ENCODE peak calls at places on chromosomes 4 and X, in five cellular contexts. H, O, G, I and M are unnamed samples.

GRCh38 chr4:52646096-52646495 is 13.0 kb downstream of the USP46 start:
- DNase-seq in H (no peak), O (no peak), G (no peak), I (no peak), M (no peak)

GRCh38 chrX:103658681-103659433 is 27.6 kb downstream of the MORF4L2 start:
- DNase-seq in H (no peak), O (no peak), G (no peak), I (no peak), M (no peak)

GRCh38 chr4:54783402-54784110 is 125.8 kb downstream of the KIT start:
- DNase-seq in H (no peak), O (no peak), G (no peak), I (no peak), M (no peak)

GRCh38 chr4:80073362-80074008 is 456 bp upstream of the ANTXR2 start:
- DNase-seq in H (no peak), O (no peak), G (no peak), I (no peak), M (no peak)

GRCh38 chr4:16196482-16197393 is 29.5 kb downstream of the TAPT1 start:
- DNase-seq in H (peak), O (peak), G (no peak), I (no peak), M (no peak)

GRCh38 chr4:17166954-17167353 is 268.5 kb upstream of the LDB2 start:
- DNase-seq in H (no peak), O (no peak), G (no peak), I (no peak), M (no peak)

GRCh38 chr4:15851969-15852368 is 73.8 kb downstream of the CD38 start:
- DNase-seq in H (no peak), O (no peak), G (no peak), I (no peak), M (no peak)

GRCh38 chrX:7390446-7390845 is 242.5 kb upstream of the PUDP start:
- DNase-seq in H (no peak), O (no peak), G (no peak), I (no peak), M (no peak)

GRCh38 chr4:183600189-183600685 is 58.7 kb downstream of the RWDD4 start:
- DNase-seq in H (no peak), O (no peak), G (no peak), I (no peak), M (peak)

GRCh38 chr4:154566639-154567204 is 3.9 kb downstream of the FGB start:
- DNase-seq in H (peak), O (no peak), G (no peak), I (no peak), M (no peak)

GRCh38 chrX:134548257-134548732 is 88.3 kb downstream of the HPRT1 start:
- DNase-seq in H (no peak), O (no peak), G (no peak), I (no peak), M (peak)

GRCh38 chrX:133335027-133335426 is 80.3 kb downstream of the GPC4 start:
- DNase-seq in H (peak), O (no peak), G (no peak), I (peak), M (no peak)

GRCh38 chr4:148203056-148203898 is 238.9 kb downstream of the NR3C2 start:
- DNase-seq in H (no peak), O (no peak), G (no peak), I (no peak), M (no peak)

GRCh38 chrX:40266490-40267333 is 169.0 kb upstream of the BCOR start:
- DNase-seq in H (peak), O (peak), G (no peak), I (peak), M (peak)

GRCh38 chrX:47650164-47651042 is at the start of gene ELK1:
- DNase-seq in H (peak), O (peak), G (peak), I (peak), M (peak)
- TF ChIP-seq POLR2A in H (peak), O (peak), G (peak), I (peak), M (peak)

DNA sequence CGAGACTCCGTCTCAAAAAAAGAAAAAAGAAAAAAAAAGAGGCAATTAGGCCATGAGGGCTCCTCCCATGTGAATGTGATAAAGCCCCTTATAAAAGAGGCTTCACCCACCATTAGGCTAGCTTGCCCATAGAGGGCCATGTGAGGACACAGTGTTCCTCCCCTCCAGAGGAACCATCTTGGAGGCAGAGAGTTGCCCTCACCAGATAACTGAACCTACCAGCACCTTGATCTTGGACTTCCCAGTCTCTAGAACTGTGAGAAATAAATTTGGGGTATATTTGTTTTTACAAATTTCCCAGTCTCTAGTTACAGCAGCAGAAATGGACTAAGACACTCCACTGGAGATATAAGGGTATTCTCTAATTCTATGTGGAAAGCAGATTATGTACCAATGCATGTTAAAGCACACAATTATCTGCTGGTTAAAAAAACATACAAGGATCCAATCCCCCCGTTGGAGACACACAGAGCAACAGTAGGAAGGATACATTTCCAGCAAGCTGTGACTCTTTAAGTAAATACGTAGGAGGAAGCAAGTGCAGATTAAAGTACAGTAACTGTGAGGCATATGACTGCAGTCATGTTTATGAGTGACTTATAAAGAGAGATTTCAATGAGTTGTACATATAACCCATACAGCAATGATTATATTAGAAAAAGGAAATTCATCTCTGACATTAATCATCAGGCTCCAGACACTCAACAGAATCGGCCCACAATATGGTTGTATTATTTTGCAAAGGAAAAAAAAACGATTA is 21.4 kb downstream of the SH3RF1 start:
- DNase-seq in H (peak), O (no peak), G (no peak), I (no peak), M (no peak)
- TF ChIP-seq POLR2A in H (no peak), O (no peak), G (no peak), I (no peak), M (no peak)

DNA sequence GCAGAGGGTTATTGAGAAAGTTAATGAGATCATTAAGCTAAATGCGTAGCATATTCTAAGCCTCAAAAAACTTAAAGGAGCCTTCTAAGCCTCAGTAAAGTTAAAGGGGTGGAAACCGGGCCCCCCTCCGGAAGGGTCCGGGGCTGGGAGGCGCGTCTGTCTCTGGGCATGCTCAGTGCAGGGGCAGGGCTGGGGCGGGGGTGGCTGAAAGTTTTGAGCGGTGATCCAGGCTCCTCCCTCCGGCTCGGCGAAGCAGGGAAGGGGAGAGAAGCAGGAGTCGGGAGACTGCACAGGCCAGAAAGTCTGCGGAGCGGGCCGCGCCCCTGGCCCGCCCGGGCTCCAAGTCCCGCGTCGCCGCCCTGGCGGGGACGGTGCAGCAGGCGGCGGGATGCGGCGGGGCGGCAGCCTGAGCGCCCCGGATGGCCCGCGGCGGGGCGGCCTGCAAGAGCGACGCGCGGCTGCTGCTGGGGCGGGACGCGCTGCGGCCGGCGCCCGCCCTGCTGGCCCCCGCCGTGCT is at the start of gene EVC:
- DNase-seq in H (peak), O (peak), G (no peak), I (peak), M (no peak)
- TF ChIP-seq POLR2A in H (peak), O (peak), G (peak), I (peak), M (no peak)

DNA sequence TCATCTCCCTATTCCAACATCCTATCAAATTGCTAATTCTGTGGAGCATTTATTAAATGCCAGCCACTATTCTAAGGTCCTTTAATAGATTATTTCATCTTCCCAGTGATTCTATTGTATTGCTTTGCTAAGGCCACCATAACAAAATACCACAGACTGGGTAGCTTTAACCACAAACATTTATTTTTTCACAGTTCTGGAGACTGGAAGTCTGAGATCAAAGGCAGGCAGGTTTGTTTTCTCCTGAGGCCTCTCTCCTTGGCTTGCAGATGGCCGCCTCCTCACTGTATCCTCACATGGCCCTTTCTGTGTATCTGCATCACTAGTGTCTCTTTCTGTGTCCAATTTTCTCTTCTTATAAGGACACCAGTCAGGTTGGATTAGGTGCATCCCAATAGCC is 64.5 kb downstream of the CPE start:
- DNase-seq in H (no peak), O (no peak), G (no peak), I (no peak), M (no peak)
- TF ChIP-seq POLR2A in H (no peak), O (no peak), G (no peak), I (no peak), M (no peak)

DNA sequence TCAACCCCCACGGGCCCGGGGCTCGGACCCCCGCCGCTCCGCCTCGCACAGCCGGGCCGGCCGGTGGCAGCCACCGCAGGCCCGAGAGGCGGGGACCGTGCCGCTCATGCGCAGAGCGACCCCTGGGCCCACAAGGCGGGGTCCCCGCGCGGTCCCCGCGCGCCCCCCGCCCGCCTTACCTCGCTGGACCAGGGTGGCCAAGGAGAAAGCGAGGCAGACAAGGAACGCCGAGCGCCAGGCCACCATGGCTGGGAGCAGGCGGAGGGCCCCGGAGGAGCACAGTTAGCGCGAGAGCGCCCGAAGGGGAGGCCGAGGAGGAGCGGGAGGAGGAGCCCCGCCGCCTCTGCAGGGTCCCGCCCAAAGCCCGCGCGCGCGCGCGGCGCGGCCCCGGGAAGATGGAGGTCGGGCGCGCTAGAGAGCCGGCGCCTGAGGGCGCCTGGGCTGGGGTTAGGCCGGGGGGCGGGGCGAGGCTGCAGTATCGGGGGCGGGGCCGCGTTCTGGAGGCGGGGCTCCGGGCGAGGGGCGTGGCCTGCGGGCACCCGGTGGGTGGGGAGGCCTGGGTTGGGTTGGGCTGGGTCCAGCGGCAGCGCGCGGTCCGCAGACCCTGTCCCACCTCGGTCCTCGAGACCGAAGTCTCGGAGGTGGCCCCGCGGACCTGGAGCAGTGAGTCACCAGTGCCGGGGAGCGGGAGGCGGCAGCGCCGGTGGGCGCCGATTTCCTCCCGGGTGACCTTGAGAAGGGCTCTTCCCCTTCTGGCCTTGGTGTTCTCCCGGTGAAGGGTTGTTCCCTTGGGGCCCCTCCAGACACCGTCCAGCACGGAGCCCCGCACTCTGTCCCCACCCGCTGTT is at the start of gene CD99L2:
- DNase-seq in H (peak), O (peak), G (peak), I (peak), M (peak)
- TF ChIP-seq POLR2A in H (peak), O (peak), G (no peak), I (no peak), M (peak)

DNA sequence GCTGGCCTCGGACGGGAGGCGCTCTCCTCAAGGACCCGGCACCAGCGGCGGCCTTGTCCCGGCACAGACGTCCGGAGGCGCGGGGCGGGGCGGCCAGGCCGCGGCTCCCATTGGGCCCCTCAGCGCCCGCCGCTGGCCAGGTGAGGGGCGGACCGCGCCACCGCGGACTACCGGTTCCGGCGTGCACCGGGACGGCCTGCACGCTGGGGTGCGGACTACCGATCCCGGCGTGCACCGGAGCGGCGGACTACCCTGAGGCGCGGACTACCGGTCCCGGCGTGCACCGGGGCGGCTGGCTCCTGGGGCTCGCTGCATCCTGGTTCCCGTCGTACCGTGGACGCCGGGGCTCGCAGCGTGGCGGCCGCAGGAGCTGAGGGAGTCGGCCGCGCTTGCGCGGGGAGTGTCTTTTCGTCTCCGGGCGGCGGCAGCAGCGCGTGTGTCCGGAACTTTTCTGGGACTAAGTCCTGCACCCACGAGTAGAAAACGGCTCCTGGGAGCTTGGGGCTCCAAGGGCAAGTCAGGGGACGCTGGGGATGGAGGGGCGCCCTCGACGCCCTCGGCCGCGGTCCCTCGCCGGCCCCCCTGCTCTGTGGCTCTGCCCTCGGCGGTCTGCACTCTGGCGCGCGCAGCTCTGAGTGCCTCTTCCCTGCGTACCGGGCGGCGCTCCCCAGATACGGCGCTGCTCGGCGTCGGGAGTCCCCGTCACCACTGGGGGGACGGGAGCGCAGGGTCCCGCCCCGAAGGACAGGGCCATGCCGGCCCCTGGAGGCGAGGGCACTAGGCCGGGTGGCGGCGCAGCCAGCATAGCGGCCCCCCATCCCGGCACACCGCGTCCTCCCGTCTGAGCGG is at the start of gene LETM1:
- DNase-seq in H (peak), O (peak), G (peak), I (peak), M (peak)
- TF ChIP-seq POLR2A in H (peak), O (peak), G (peak), I (peak), M (peak)

DNA sequence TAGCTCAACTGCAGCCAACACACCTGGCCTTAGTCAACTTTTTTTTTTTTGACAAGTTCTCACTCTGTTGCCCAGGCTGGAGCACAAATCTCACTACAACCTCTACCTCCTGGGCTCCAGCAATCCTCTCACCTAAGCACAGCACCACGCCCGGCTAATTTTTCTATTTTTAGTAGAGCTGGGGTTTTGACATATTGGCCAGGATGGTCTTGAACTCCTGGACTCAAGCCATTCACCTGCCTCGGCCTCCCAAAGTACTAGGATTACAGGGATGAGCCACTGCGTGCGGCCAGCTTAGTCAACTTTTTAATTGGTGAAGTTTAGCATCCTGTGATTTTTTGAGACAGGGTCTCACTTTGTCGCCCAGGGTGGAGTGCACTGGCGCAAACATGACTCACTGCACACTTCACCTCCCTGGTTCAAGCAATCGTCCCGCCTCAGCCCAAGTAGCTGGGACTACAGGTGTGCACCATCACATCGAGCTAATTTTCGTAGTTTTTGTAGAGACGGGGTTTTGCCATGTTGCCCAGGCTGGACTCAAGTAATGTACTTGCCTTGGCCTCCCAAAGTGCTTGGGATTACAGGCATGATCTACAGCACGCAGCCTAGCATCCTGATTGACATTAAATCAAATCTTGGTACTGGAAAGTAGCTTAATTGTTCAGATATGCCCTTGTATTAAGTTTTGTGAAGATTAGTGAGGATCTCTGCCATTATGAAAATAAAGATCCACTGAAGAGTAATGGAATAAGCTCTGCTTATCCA is 8.3 kb downstream of the HNRNPDL start:
- DNase-seq in H (no peak), O (no peak), G (no peak), I (no peak), M (no peak)
- TF ChIP-seq POLR2A in H (peak), O (no peak), G (no peak), I (no peak), M (no peak)

DNA sequence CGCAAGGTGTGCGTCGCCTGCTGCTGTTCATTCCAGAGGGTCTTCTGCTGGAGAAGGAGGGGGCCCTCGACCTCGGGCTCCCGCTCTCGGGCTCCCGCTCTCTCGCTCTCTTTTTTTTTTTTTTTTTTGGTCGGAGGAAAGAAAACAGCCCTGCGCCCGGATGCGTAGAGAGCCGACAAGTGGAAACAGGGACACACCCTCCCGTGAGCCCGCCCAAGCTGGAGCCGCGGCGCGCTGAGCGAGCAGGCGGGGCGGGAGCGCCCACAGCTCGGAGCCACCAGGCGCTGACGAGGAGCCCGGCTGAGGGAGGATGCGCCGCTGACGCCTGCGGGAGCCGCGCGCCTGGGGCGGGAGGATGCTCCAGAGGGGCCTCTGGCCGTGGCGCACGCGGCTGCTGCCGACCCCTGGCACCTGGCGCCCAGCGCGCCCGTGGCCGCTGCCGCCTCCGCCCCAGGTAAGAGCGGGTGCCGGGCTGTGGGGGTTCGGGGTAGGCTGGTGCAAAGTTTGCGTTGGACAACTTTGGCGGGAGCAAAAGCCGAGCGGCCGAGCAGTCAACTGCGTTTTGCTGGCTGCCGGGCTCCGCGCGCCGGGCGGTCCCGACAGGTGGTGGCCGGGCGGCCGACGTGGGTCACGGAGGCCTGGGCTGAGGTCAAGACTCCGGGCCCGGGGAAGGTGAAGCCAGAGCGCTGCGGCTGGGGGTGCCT is at the start of gene MCUB:
- DNase-seq in H (peak), O (peak), G (peak), I (peak), M (peak)
- TF ChIP-seq POLR2A in H (no peak), O (peak), G (peak), I (no peak), M (peak)

DNA sequence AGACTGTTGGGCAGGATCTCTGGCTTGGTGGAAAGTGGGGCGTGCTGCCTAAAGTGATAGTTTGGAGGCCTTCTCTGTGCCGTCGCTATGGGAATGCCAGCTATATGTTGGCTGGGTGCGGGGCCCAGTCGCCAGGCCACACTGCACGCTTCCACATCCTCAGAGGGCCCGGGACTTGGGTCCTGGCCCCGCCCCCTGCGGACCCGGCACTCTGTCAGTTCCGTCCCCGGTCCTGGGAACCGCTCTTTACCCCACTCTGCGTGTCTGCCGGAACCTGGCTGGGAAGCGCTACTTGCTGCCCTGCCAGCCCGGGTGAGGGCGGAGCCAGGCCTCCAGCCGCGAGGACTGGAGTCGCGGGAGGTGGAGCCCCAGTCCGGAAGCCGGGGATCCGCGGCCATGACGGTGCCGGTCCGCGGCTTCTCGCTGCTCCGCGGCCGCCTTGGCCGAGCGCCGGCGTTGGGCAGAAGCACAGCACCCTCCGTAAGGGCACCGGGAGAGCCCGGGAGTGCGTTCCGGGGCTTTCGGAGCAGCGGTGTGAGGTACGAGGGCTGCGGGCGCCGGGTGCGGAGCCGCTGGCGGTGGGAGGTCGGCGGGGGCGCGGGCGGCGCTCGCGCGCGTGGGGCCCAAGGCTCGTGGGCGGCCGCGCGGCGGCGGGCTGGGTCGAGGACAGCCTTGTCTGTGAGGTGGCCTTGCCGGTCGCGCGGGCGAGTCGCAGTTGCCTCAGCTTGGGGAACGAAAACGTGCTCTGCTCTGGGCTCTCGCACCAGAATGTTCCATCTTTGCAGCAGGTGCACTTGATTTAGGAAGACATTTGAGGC is at the start of gene MTHFD2L:
- DNase-seq in H (peak), O (peak), G (peak), I (peak), M (peak)
- TF ChIP-seq POLR2A in H (peak), O (peak), G (peak), I (no peak), M (peak)